ENCODE peak calls at places on chromosomes 16 and 17, in eight cellular contexts. T is NCI-H2081; P is memory B cell; G is choroid plexus epithelial cell; O is stimulated activated CD4-positive, alpha-beta T cell treated with anti-CD3 and anti-CD28 coated beads, Interleukin-4, amount 100 ng/mL, for 48 hours; N is fibroblast of lung; D is LoVo; A is CD8-positive, alpha-beta T cell. Z is an unnamed sample.

GRCh38 chr17:44361292-44362055 is 2.2 kb downstream of the FAM171A2 start:
- DNase-seq in T (no peak), P (no peak), G (no peak), O (no peak), N (no peak), D (no peak), A (no peak), Z (no peak)

GRCh38 chr17:80036715-80037477 is 454 bp downstream of the CCDC40 start:
- DNase-seq in T (peak), P (no peak), G (no peak), O (no peak), N (peak), D (no peak), A (peak), Z (peak)

GRCh38 chr16:19680972-19681371 is 37.1 kb downstream of the KNOP1 start:
- DNase-seq in T (peak), P (no peak), G (no peak), O (no peak), N (no peak), D (no peak), A (no peak), Z (no peak)

GRCh38 chr16:68404736-68405345 is 43.5 kb downstream of the SMPD3 start:
- DNase-seq in T (no peak), P (no peak), G (no peak), O (no peak), N (no peak), D (no peak), A (no peak), Z (no peak)

GRCh38 chr17:51670899-51671298 is 410.6 kb downstream of the UTP18 start:
- DNase-seq in T (no peak), P (no peak), G (no peak), O (no peak), N (no peak), D (no peak), A (no peak), Z (no peak)

GRCh38 chr17:69819316-69820087 is 255.5 kb upstream of the KCNJ16 start:
- DNase-seq in T (no peak), P (no peak), G (peak), O (no peak), N (peak), D (no peak), A (no peak), Z (no peak)

GRCh38 chr17:80913928-80914821 is 77.5 kb upstream of the CHMP6 start:
- DNase-seq in T (no peak), P (no peak), G (no peak), O (no peak), N (no peak), D (no peak), A (no peak), Z (no peak)

GRCh38 chr17:43832168-43832975 is 574 bp downstream of the MPP3 start:
- DNase-seq in T (peak), P (no peak), G (peak), O (no peak), N (peak), D (peak), A (peak), Z (peak)

GRCh38 chr17:9926150-9926804 is 21.2 kb upstream of the RCVRN start:
- DNase-seq in T (no peak), P (no peak), G (no peak), O (no peak), N (no peak), D (no peak), A (no peak), Z (no peak)

GRCh38 chr16:19542138-19542821 is 13.2 kb upstream of the VPS35L start:
- DNase-seq in T (peak), P (no peak), G (no peak), O (no peak), N (no peak), D (no peak), A (no peak), Z (no peak)

GRCh38 chr17:5815396-5815795 is 231.1 kb upstream of the NLRP1 start:
- DNase-seq in T (no peak), P (no peak), G (no peak), O (no peak), N (no peak), D (no peak), A (no peak), Z (no peak)

GRCh38 chr17:49739662-49740271 is 24.2 kb downstream of the FAM117A start:
- DNase-seq in T (peak), P (peak), G (peak), O (peak), N (no peak), D (no peak), A (peak), Z (no peak)

GRCh38 chr17:79707931-79708891 is 22.5 kb upstream of the ENPP7 start:
- DNase-seq in T (peak), P (peak), G (peak), O (peak), N (no peak), D (peak), A (peak), Z (no peak)

GRCh38 chr16:85187886-85188285 is 75.6 kb upstream of the CIBAR2 start:
- DNase-seq in T (no peak), P (no peak), G (no peak), O (no peak), N (no peak), D (no peak), A (no peak), Z (no peak)

GRCh38 chr17:74017461-74017860 is 186.0 kb upstream of the RPL38 start:
- DNase-seq in T (no peak), P (no peak), G (no peak), O (no peak), N (no peak), D (no peak), A (no peak), Z (no peak)

GRCh38 chr16:88700636-88701482 is 5.3 kb downstream of the RNF166 start:
- DNase-seq in T (no peak), P (peak), G (peak), O (peak), N (peak), D (no peak), A (peak), Z (peak)

GRCh38 chr17:66474258-66474657 is 171.8 kb downstream of the PRKCA start:
- DNase-seq in T (no peak), P (no peak), G (no peak), O (no peak), N (no peak), D (no peak), A (no peak), Z (no peak)

GRCh38 chr17:1929896-1930750 is 95.0 kb downstream of the RTN4RL1 start:
- DNase-seq in T (no peak), P (no peak), G (no peak), O (no peak), N (no peak), D (no peak), A (no peak), Z (no peak)

GRCh38 chr17:53628011-53628410 is 194.7 kb upstream of the KIF2B start:
- DNase-seq in T (no peak), P (no peak), G (peak), O (no peak), N (peak), D (no peak), A (no peak), Z (no peak)

GRCh38 chr16:86565644-86566511 is 751 bp upstream of the FOXC2 start:
- DNase-seq in T (no peak), P (no peak), G (peak), O (no peak), N (peak), D (no peak), A (no peak), Z (no peak)

GRCh38 chr16:87416826-87417471 is 24.8 kb downstream of the MAP1LC3B start:
- DNase-seq in T (no peak), P (no peak), G (peak), O (peak), N (peak), D (no peak), A (peak), Z (peak)

GRCh38 chr17:39530513-39530912 is 69.2 kb downstream of the CDK12 start:
- DNase-seq in T (no peak), P (no peak), G (no peak), O (no peak), N (no peak), D (no peak), A (no peak), Z (no peak)

GRCh38 chr17:48181653-48182052 is 74.1 kb downstream of the SNX11 start:
- DNase-seq in T (peak), P (no peak), G (peak), O (no peak), N (peak), D (peak), A (no peak), Z (no peak)

GRCh38 chr16:54911079-54911478 is 19.6 kb upstream of the IRX5 start:
- DNase-seq in T (no peak), P (no peak), G (no peak), O (no peak), N (no peak), D (no peak), A (no peak), Z (no peak)

GRCh38 chr17:18859256-18859655 is 1.3 kb downstream of the PRPSAP2 start:
- DNase-seq in T (peak), P (no peak), G (peak), O (no peak), N (peak), D (no peak), A (no peak), Z (no peak)

GRCh38 chr16:73179671-73180370 is 131.9 kb upstream of the ZFHX3 start:
- DNase-seq in T (peak), P (no peak), G (no peak), O (no peak), N (no peak), D (no peak), A (no peak), Z (no peak)

GRCh38 chr16:9846362-9847099 is 335.7 kb downstream of the GRIN2A start:
- DNase-seq in T (no peak), P (no peak), G (no peak), O (no peak), N (no peak), D (no peak), A (no peak), Z (no peak)

GRCh38 chr17:38747385-38748328 is 479 bp downstream of the PCGF2 start:
- DNase-seq in T (peak), P (peak), G (no peak), O (no peak), N (no peak), D (no peak), A (no peak), Z (no peak)

GRCh38 chr17:47719411-47720152 is 13.5 kb upstream of the TBX21 start:
- DNase-seq in T (no peak), P (no peak), G (peak), O (peak), N (peak), D (no peak), A (no peak), Z (peak)

GRCh38 chr17:39227364-39227919 is 1.7 kb upstream of the STAC2 start:
- DNase-seq in T (no peak), P (no peak), G (no peak), O (no peak), N (no peak), D (no peak), A (no peak), Z (no peak)

GRCh38 chr16:2535644-2536021 is 2.2 kb upstream of the PDPK1 start:
- DNase-seq in T (no peak), P (no peak), G (peak), O (no peak), N (peak), D (no peak), A (no peak), Z (no peak)

GRCh38 chr17:83051423-83052240 is 27.8 kb upstream of the METRNL start:
- DNase-seq in T (peak), P (peak), G (peak), O (peak), N (peak), D (peak), A (peak), Z (peak)

GRCh38 chr16:80936410-80936809 is 70.3 kb downstream of the CMC2 start:
- DNase-seq in T (no peak), P (no peak), G (peak), O (no peak), N (peak), D (no peak), A (no peak), Z (no peak)

GRCh38 chr17:2264023-2264860 is 39.3 kb downstream of the SMG6 start:
- DNase-seq in T (no peak), P (no peak), G (peak), O (no peak), N (peak), D (no peak), A (no peak), Z (no peak)

GRCh38 chr16:79430129-79430789 is 170.3 kb downstream of the MAF start:
- DNase-seq in T (peak), P (no peak), G (no peak), O (no peak), N (no peak), D (no peak), A (no peak), Z (no peak)

GRCh38 chr16:78184554-78185183 is 85.2 kb downstream of the WWOX start:
- DNase-seq in T (peak), P (no peak), G (peak), O (no peak), N (peak), D (peak), A (no peak), Z (no peak)

GRCh38 chr17:10657866-10658265 is 757 bp upstream of the MYH3 start:
- DNase-seq in T (no peak), P (no peak), G (no peak), O (no peak), N (no peak), D (no peak), A (no peak), Z (no peak)

Z was measured in H54.